ENCODE peak calls at places on chromosome 12, in seven cellular contexts. J is left cardiac atrium; Q is activated CD4-positive, alpha-beta T cell treated with anti-CD3 and anti-CD28 coated beads for 1 hour; C is Right ventricle myocardium superior; P is T1000; O is mesothelial cell of epicardium; R is GM13976. Z is an unnamed sample.

GRCh38 chr12:91978143-91978542 is 167.5 kb downstream of the BTG1 start:
- DNase-seq in Q (no peak), P (no peak), O (no peak), R (no peak), C (no peak), J (no peak), Z (no peak)

GRCh38 chr12:40681148-40681547 is 11.1 kb upstream of the CNTN1 start:
- DNase-seq in C (no peak), R (no peak), J (no peak), O (no peak), Q (no peak), P (no peak), Z (no peak)

GRCh38 chr12:29717540-29718100 is 66.1 kb downstream of the TMTC1 start:
- DNase-seq in C (no peak), R (no peak), P (no peak), O (no peak), Q (no peak), J (no peak), Z (no peak)

GRCh38 chr12:107404981-107405380 is 280.6 kb upstream of the PWP1 start:
- DNase-seq in R (peak), Q (no peak), C (no peak), P (no peak), J (no peak), O (no peak), Z (no peak)

GRCh38 chr12:78403136-78403535 is 461.4 kb upstream of the SYT1 start:
- DNase-seq in P (no peak), C (no peak), O (no peak), Q (no peak), R (no peak), J (no peak), Z (no peak)

GRCh38 chr12:75836533-75836932 is 195.0 kb downstream of the PHLDA1 start:
- DNase-seq in Q (no peak), J (no peak), R (no peak), O (no peak), P (no peak), C (no peak), Z (no peak)

GRCh38 chr12:91017043-91017442 is 12.3 kb upstream of the EPYC start:
- DNase-seq in Q (no peak), J (no peak), R (no peak), P (no peak), C (no peak), O (no peak), Z (no peak)

GRCh38 chr12:91381309-91381804 is 198.7 kb upstream of the DCN start:
- DNase-seq in P (peak), J (peak), C (no peak), R (peak), O (peak), Q (no peak), Z (no peak)

GRCh38 chr12:46362895-46363581 is 9.5 kb downstream of the SLC38A2 start:
- DNase-seq in J (no peak), O (no peak), Q (no peak), R (no peak), C (no peak), P (no peak), Z (no peak)

GRCh38 chr12:57591567-57592325 is 754 bp downstream of the PIP4K2C start:
- DNase-seq in P (peak), J (no peak), O (peak), R (no peak), Q (no peak), C (no peak), Z (no peak)

GRCh38 chr12:107091381-107091780 is 2.0 kb downstream of the CRY1 start:
- DNase-seq in P (no peak), C (no peak), Q (no peak), O (no peak), J (no peak), R (no peak), Z (no peak)

GRCh38 chr12:80382254-80382653 is 61.8 kb upstream of the PTPRQ start:
- DNase-seq in P (no peak), R (no peak), Q (no peak), J (no peak), C (no peak), O (no peak), Z (no peak)

GRCh38 chr12:68406134-68406576 is 74.0 kb upstream of the MDM1 start:
- DNase-seq in P (peak), C (peak), J (peak), R (no peak), Q (no peak), O (peak), Z (peak)

GRCh38 chr12:52036587-52037171 is 14.6 kb upstream of the NR4A1 start:
- DNase-seq in C (peak), Q (peak), P (peak), J (peak), O (peak), R (peak), Z (peak)

GRCh38 chr12:106246891-106247730 is 709 bp downstream of the CKAP4 start:
- DNase-seq in J (peak), R (peak), C (peak), Q (peak), P (peak), O (peak), Z (no peak)

GRCh38 chr12:57280234-57281062 is 29.5 kb upstream of the STAC3 start:
- DNase-seq in R (peak), P (peak), J (no peak), O (no peak), Q (peak), C (no peak), Z (no peak)

GRCh38 chr12:75936525-75937450 is 94.8 kb downstream of the PHLDA1 start:
- DNase-seq in P (no peak), J (no peak), Q (no peak), C (no peak), R (no peak), O (no peak), Z (no peak)

GRCh38 chr12:49225551-49226166 is 36.8 kb upstream of the TUBA1A start:
- DNase-seq in C (no peak), Q (no peak), P (no peak), R (no peak), O (no peak), J (no peak), Z (no peak)

GRCh38 chr12:26740991-26741390 is 92.0 kb downstream of the ITPR2 start:
- DNase-seq in C (no peak), P (no peak), R (no peak), O (no peak), J (no peak), Q (no peak), Z (no peak)

GRCh38 chr12:131894981-131895639 is 688 bp downstream of the ULK1 start:
- DNase-seq in R (peak), P (no peak), J (peak), O (no peak), C (peak), Q (no peak), Z (no peak)

GRCh38 chr12:88182431-88182830 is 40.3 kb downstream of the TMTC3 start:
- DNase-seq in P (no peak), Q (no peak), O (no peak), R (no peak), J (no peak), C (no peak), Z (no peak)

GRCh38 chr12:103956515-103957027 is 9.1 kb upstream of the TDG start:
- DNase-seq in J (no peak), P (no peak), R (no peak), O (peak), Q (no peak), C (no peak), Z (peak)

GRCh38 chr12:12720052-12720451 is 2.9 kb downstream of the CDKN1B start:
- DNase-seq in C (no peak), P (no peak), O (no peak), R (no peak), J (no peak), Q (no peak), Z (no peak)

GRCh38 chr12:19757317-19757877 is 318.1 kb downstream of the AEBP2 start:
- DNase-seq in R (no peak), Q (no peak), J (no peak), P (no peak), O (no peak), C (no peak), Z (no peak)

GRCh38 chr12:4273651-4274395 is at the start of gene CCND2:
- DNase-seq in O (peak), R (peak), C (peak), J (peak), Q (peak), P (no peak), Z (peak)